ENCODE peak calls at places on chromosomes 3 and 15, in ten cellular contexts. J is AG04450; Q is RWPE2; X is Caco-2; H is CD8-positive, alpha-beta T cell; T is PC-3; P is foreskin fibroblast; Y is MM.1S; R is fibroblast of the aortic adventitia; G is uterus. C is an unnamed sample.

GRCh38 chr3:162721736-162722135 is 1225.1 kb downstream of the OTOL1 start:
- DNase-seq in J (no peak), T (peak), Y (no peak), X (no peak), R (no peak), Q (no peak), H (no peak), P (no peak), G (no peak), C (peak)

GRCh38 chr15:84715442-84716035 is 400 bp downstream of the SEC11A start:
- DNase-seq in G (no peak), X (peak), Y (peak), J (no peak), Q (no peak), T (peak), R (peak), P (peak), H (no peak), C (peak)

GRCh38 chr3:132256984-132257383 is 60.2 kb upstream of the ACP3 start:
- DNase-seq in P (peak), G (no peak), Q (no peak), R (peak), H (no peak), X (peak), Y (no peak), J (peak), T (peak), C (peak)

GRCh38 chr3:107988464-107989156 is 102.2 kb downstream of the CD47 start:
- DNase-seq in Y (no peak), G (no peak), P (peak), Q (peak), H (no peak), X (no peak), R (peak), J (no peak), T (peak), C (peak)

GRCh38 chr3:175260145-175260794 is 401.1 kb downstream of the NAALADL2 start:
- DNase-seq in Q (no peak), G (no peak), H (no peak), X (no peak), Y (no peak), P (peak), J (no peak), T (peak), R (peak), C (peak)

GRCh38 chr3:124119056-124119721 is 127.3 kb upstream of the ROPN1 start:
- DNase-seq in T (peak), X (no peak), J (peak), R (peak), G (peak), Q (no peak), Y (no peak), H (no peak), P (peak), C (peak)

GRCh38 chr3:196694941-196695848 is 16.9 kb downstream of the CEP19 start:
- DNase-seq in T (no peak), X (no peak), G (no peak), Q (no peak), P (no peak), H (no peak), J (no peak), R (no peak), Y (no peak), C (no peak)

GRCh38 chr3:130894873-130895330 is 1.0 kb downstream of the ATP2C1 start:
- DNase-seq in X (no peak), T (no peak), Y (no peak), Q (no peak), P (peak), J (no peak), G (no peak), R (peak), H (no peak), C (peak)

GRCh38 chr3:73098873-73099272 is 37.4 kb downstream of the EBLN2 start:
- DNase-seq in X (no peak), P (no peak), G (no peak), Q (no peak), H (no peak), T (no peak), Y (no peak), J (no peak), R (no peak), C (no peak)

GRCh38 chr3:105828703-105829102 is 40.1 kb downstream of the CBLB start:
- DNase-seq in H (no peak), J (no peak), Q (no peak), X (no peak), Y (no peak), R (no peak), P (no peak), T (no peak), G (no peak), C (peak)

GRCh38 chr3:48747015-48747615 is 30.1 kb upstream of the IP6K2 start:
- DNase-seq in H (no peak), P (no peak), T (no peak), Y (no peak), X (no peak), R (no peak), G (no peak), Q (no peak), J (no peak), C (peak)

GRCh38 chr3:170728181-170728580 is 141.8 kb downstream of the RPL22L1 start:
- DNase-seq in G (no peak), J (no peak), Y (no peak), X (no peak), Q (no peak), P (no peak), R (no peak), H (no peak), T (no peak), C (no peak)

GRCh38 chr3:141275032-141275422 is 43.4 kb downstream of the PXYLP1 start:
- DNase-seq in R (peak), Q (no peak), Y (no peak), X (no peak), G (no peak), J (no peak), H (no peak), P (peak), T (peak), C (peak)

GRCh38 chr3:87558482-87558881 is 282.1 kb upstream of the POU1F1 start:
- DNase-seq in Y (no peak), R (no peak), G (no peak), J (no peak), T (no peak), Q (no peak), P (no peak), H (no peak), X (no peak), C (no peak)

GRCh38 chr3:123312331-123313265 is 110.9 kb downstream of the SEC22A start:
- DNase-seq in R (no peak), P (no peak), H (no peak), T (no peak), Y (no peak), X (no peak), J (no peak), G (no peak), Q (no peak), C (no peak)

GRCh38 chr3:17478673-17479072 is 263.8 kb downstream of the TBC1D5 start:
- DNase-seq in G (no peak), X (no peak), T (peak), Q (no peak), H (no peak), R (peak), P (peak), J (peak), Y (no peak), C (peak)

GRCh38 chr3:124586126-124587052 is 143.9 kb upstream of the UMPS start:
- DNase-seq in G (no peak), X (peak), T (no peak), Q (no peak), P (no peak), J (no peak), H (no peak), Y (no peak), R (no peak), C (no peak)

GRCh38 chr3:73405853-73406252 is 218.9 kb downstream of the PDZRN3 start:
- DNase-seq in G (no peak), P (peak), H (no peak), J (no peak), T (no peak), X (no peak), Y (no peak), R (peak), Q (no peak), C (no peak)

GRCh38 chr15:82646250-82647044 is 716 bp downstream of the CPEB1 start:
- DNase-seq in J (no peak), G (peak), H (no peak), T (no peak), Y (no peak), Q (no peak), P (peak), X (no peak), R (no peak), C (no peak)

GRCh38 chr3:188546835-188547670 is 393.1 kb downstream of the LPP start:
- DNase-seq in X (peak), H (no peak), P (peak), R (peak), Q (no peak), T (peak), Y (no peak), J (peak), G (no peak), C (peak)

GRCh38 chr15:75532413-75533250 is 46.5 kb downstream of the PTPN9 start:
- DNase-seq in X (peak), T (peak), G (peak), Y (peak), J (peak), R (peak), H (no peak), P (peak), Q (no peak), C (peak)

GRCh38 chr3:14431556-14431927 is 29.1 kb downstream of the SLC6A6 start:
- DNase-seq in Q (no peak), X (no peak), R (no peak), G (no peak), J (no peak), H (no peak), Y (no peak), P (no peak), T (no peak), C (no peak)

GRCh38 chr15:89409184-89409992 is 74.8 kb upstream of the POLG start:
- DNase-seq in T (no peak), X (no peak), R (no peak), J (no peak), H (no peak), P (peak), Y (no peak), Q (no peak), G (no peak), C (no peak)
- H3K4me3 ChIP-seq in T (no peak), X (no peak), R (peak), J (peak), H (peak), P (peak), Y (no peak), Q (no peak), G (no peak), C (no peak)

GRCh38 chr15:96403071-96403470 is 72.6 kb downstream of the NR2F2 start:
- DNase-seq in P (no peak), R (no peak), J (no peak), T (no peak), X (no peak), G (no peak), Y (no peak), H (no peak), Q (no peak), C (no peak)
- TF ChIP-seq CTCF in P (no peak), R (no peak), J (no peak), T (no peak), X (no peak), G (no peak), Y (no peak), H (no peak), Q (no peak), C (no peak)

GRCh38 chr15:44715797-44716334 is 4.5 kb downstream of the B2M start:
- DNase-seq in T (no peak), Y (peak), P (no peak), J (no peak), H (no peak), G (no peak), R (no peak), Q (no peak), X (no peak), C (no peak)
- H3K4me3 ChIP-seq in T (no peak), Y (no peak), P (no peak), J (no peak), H (peak), G (no peak), R (no peak), Q (no peak), X (no peak), C (no peak)

DNA sequence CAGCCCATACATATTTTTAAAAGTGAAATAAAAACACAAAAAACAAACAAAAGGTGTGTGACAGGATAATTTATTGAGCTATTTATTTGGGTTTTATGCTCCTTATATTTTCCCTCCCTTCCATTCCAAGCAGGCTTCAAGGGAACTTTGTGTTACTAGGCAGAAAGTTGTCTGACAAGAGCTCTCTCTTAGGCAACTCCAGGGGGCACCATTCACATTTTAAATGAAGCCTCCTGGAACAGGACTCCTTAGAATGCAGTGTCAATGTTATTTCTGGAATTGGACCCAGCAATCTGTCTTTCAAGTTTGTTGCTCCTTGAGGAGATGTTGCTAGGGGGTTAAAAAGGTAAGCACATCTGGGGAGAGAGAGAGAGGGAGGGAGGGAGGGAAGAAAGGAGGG is 5.4 kb upstream of the RFX7 start:
- DNase-seq in R (peak), G (no peak), P (peak), X (peak), Y (peak), T (peak), J (no peak), H (no peak), Q (no peak), C (peak)
- TF ChIP-seq CTCF in R (peak), G (no peak), P (peak), X (no peak), Y (peak), T (peak), J (peak), H (no peak), Q (peak), C (peak)

GRCh38 chr3:150348500-150348899 is 59.6 kb upstream of the TSC22D2 start:
- DNase-seq in J (no peak), T (peak), H (no peak), Y (no peak), X (no peak), Q (no peak), P (peak), R (peak), G (no peak), C (peak)
- H3K4me3 ChIP-seq in J (no peak), T (peak), H (no peak), Y (no peak), X (no peak), Q (no peak), P (no peak), R (no peak), G (no peak), C (no peak)

DNA sequence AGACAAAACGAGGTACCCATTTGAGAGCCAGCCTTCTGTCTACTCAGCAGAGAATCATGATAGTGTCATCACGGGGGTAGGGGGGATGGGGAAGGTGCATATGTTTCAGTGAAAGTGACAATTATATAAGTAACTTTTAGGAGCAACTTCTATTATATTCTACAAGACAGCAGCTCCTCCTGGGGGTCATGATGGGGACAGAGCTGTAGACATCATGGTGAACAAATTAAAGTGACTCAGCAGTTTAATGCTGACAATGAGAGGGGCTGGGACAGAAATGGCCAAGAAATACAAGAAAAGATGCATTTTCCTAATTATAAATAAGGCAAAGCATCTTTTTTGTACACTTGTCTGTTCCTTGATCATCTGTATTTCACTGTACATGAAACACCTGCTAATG is 11.8 kb downstream of the CAPN3 start:
- DNase-seq in J (no peak), Y (no peak), X (peak), P (peak), Q (no peak), R (peak), G (no peak), T (peak), H (no peak), C (peak)
- TF ChIP-seq CTCF in J (peak), Y (peak), X (no peak), P (no peak), Q (peak), R (no peak), G (no peak), T (peak), H (no peak), C (peak)